ENCODE peak calls at places on chromosomes 7 and 10, in eight cellular contexts. S is fibroblast of pulmonary artery, I is breast epithelium, E is WERI-Rb-1, O is cardiac fibroblast, B is endothelial cell of umbilical vein, K is epithelial cell of esophagus, Z is IMR-90. T is an unnamed sample.

GRCh38 chr10:121189092-121189491 is 337.9 kb downstream of the WDR11 start:
- DNase-seq in B (no peak), Z (no peak), O (no peak), K (no peak), I (no peak), S (no peak), E (no peak), T (no peak)

GRCh38 chr7:35012155-35012554 is 25.1 kb downstream of the DPY19L1 start:
- DNase-seq in S (no peak), K (no peak), I (no peak), B (no peak), O (no peak), E (no peak), Z (no peak), T (no peak)

GRCh38 chr10:86308056-86308455 is 58.5 kb downstream of the GRID1 start:
- DNase-seq in E (no peak), I (peak), K (no peak), B (no peak), O (no peak), S (no peak), Z (no peak), T (no peak)

GRCh38 chr10:98077223-98077622 is 46.8 kb upstream of the CRTAC1 start:
- DNase-seq in B (no peak), O (no peak), K (peak), I (no peak), S (no peak), E (no peak), Z (no peak), T (no peak)

GRCh38 chr7:152924826-152925411 is 165.4 kb downstream of the ACTR3B start:
- DNase-seq in K (no peak), Z (no peak), E (no peak), S (no peak), I (no peak), O (no peak), B (no peak), T (no peak)

GRCh38 chr7:6437251-6437650 is 10.5 kb downstream of the DAGLB start:
- DNase-seq in E (no peak), K (peak), O (no peak), B (no peak), S (no peak), Z (no peak), I (no peak), T (no peak)

GRCh38 chr10:121469797-121470606 is 128.2 kb downstream of the FGFR2 start:
- DNase-seq in O (no peak), S (no peak), K (no peak), I (no peak), B (no peak), Z (no peak), E (no peak), T (no peak)

GRCh38 chr10:67923551-67923950 is 39.1 kb downstream of the SIRT1 start:
- DNase-seq in K (peak), B (no peak), E (no peak), Z (no peak), O (peak), I (no peak), S (no peak), T (no peak)

GRCh38 chr10:13808556-13809391 is 222.0 kb downstream of the PRPF18 start:
- DNase-seq in S (no peak), B (peak), Z (peak), O (no peak), K (no peak), E (no peak), I (no peak), T (no peak)

GRCh38 chr7:44971188-44971907 is 7.5 kb downstream of the MYO1G start:
- DNase-seq in I (peak), O (no peak), E (no peak), S (no peak), B (no peak), K (no peak), Z (no peak), T (no peak)

GRCh38 chr10:29238531-29239080 is 50.3 kb upstream of the LYZL1 start:
- DNase-seq in I (no peak), K (no peak), Z (no peak), E (no peak), S (no peak), B (no peak), O (no peak), T (no peak)

GRCh38 chr7:4143006-4143405 is 539.1 kb upstream of the FOXK1 start:
- DNase-seq in O (no peak), Z (no peak), K (no peak), B (no peak), E (no peak), S (no peak), I (no peak), T (no peak)

GRCh38 chr10:1559311-1559710 is 178.0 kb downstream of the ADARB2 start:
- DNase-seq in E (no peak), Z (no peak), K (no peak), I (no peak), S (no peak), O (no peak), B (no peak), T (no peak)

GRCh38 chr10:76115471-76116155 is 684.2 kb downstream of the LRMDA start:
- DNase-seq in Z (no peak), S (no peak), B (no peak), I (no peak), K (peak), E (peak), O (no peak), T (no peak)

GRCh38 chr7:156473476-156474240 is 166.9 kb upstream of the RNF32 start:
- DNase-seq in S (peak), O (peak), B (peak), K (peak), E (no peak), Z (peak), I (no peak), T (no peak)

GRCh38 chr7:115477193-115477651 is 553.3 kb downstream of the TFEC start:
- DNase-seq in Z (no peak), E (no peak), I (no peak), O (no peak), B (no peak), K (peak), S (peak), T (no peak)

GRCh38 chr7:121140790-121141189 is 152.3 kb downstream of the CPED1 start:
- DNase-seq in Z (no peak), K (no peak), B (no peak), E (no peak), S (no peak), O (no peak), I (no peak), T (no peak)

GRCh38 chr7:98464558-98464940 is 63.7 kb upstream of the BAIAP2L1 start:
- DNase-seq in O (no peak), S (no peak), B (no peak), I (no peak), Z (no peak), E (no peak), K (no peak), T (no peak)

GRCh38 chr7:155713382-155713781 is 68.9 kb downstream of the RBM33 start:
- DNase-seq in E (no peak), S (no peak), K (no peak), I (no peak), B (no peak), O (no peak), Z (no peak), T (no peak)

GRCh38 chr10:98510412-98510995 is 63.8 kb upstream of the HPS1 start:
- DNase-seq in S (no peak), O (no peak), I (no peak), B (no peak), K (no peak), Z (no peak), E (no peak), T (no peak)

GRCh38 chr10:50326757-50327701 is 75.7 kb upstream of the ASAH2 start:
- DNase-seq in O (peak), S (peak), I (no peak), B (peak), Z (peak), K (peak), E (no peak), T (no peak)

DNA sequence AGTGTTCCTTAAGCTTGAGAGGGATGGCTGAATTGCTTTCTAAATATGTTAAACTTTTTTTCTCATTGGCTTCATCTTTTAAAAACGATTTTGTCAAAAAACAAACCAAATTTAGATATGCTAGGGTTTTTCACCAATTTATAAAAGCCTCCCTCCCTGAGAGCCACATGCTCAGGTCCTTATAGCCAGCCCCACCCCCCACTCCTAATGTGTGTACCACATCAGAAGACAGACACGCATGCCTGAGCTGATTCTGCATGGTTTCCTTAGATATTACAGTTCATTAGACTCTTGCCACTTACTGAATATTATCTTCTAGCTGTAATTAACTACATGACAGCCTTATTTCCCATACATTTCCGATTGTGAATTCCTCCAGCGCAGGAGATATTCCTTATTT is 2.0 kb downstream of the CUL1 start:
- DNase-seq in Z (peak), O (peak), K (peak), S (peak), E (peak), I (no peak), B (peak), T (no peak)
- H3K4me3 ChIP-seq in Z (peak), O (peak), K (peak), S (peak), E (peak), I (peak), B (peak), T (no peak)

DNA sequence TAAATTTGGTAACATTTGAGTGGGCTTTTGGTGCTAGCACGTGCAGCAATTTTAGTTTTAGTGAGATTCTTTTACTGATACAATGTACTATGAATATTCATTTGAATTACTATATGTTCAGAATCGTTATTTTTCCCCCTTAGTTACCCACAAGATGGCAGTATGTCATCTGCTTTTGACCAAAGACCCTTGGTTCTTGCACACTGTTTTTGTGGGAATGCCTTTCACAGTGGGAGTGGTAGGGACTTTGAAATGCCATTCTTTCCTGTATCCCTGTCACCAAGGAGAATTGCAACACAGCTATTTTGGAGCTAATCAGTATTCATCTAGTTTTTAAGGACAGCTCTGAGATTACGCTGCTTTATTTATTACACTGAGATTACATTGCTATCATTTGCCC is 40.6 kb downstream of the SEC23IP start:
- DNase-seq in S (peak), E (peak), B (peak), O (peak), I (no peak), Z (peak), K (no peak), T (no peak)
- TF ChIP-seq CTCF in S (peak), E (peak), B (no peak), O (no peak), I (no peak), Z (peak), K (peak), T (no peak)

DNA sequence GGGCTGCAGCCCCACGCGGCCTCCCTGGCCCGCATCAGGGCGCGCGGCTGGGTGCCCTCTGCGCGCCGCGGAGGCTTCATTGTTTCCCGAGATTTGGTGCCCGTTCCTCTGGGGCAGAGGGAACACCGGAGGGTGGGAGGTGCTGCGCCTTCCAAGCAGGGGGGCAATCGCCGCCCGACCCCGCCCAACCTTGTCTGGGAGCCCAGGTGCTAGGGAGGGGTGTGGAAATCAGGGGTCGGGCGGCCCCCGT is 1.0 kb upstream of the NRP1 start:
- DNase-seq in K (no peak), B (no peak), O (no peak), Z (no peak), S (no peak), E (no peak), I (no peak), T (no peak)
- H3K4me3 ChIP-seq in K (peak), B (peak), O (peak), Z (peak), S (peak), E (peak), I (peak), T (peak)

GRCh38 chr7:51253157-51253556 is 63.5 kb downstream of the COBL start:
- DNase-seq in E (peak), K (no peak), Z (no peak), I (no peak), O (no peak), B (no peak), S (no peak), T (no peak)
- TF ChIP-seq CTCF in E (peak), K (peak), Z (no peak), I (no peak), O (no peak), B (no peak), S (no peak), T (no peak)

GRCh38 chr7:151304856-151305255 is 36.8 kb upstream of the NUB1 start:
- DNase-seq in E (no peak), S (peak), I (no peak), Z (no peak), O (no peak), K (no peak), B (no peak), T (no peak)
- H3K4me3 ChIP-seq in E (no peak), S (no peak), I (peak), Z (no peak), O (no peak), K (no peak), B (peak), T (no peak)

GRCh38 chr7:95772298-95772770 is at the start of gene DYNC1I1:
- DNase-seq in E (peak), I (no peak), B (peak), O (peak), Z (peak), S (peak), K (peak), T (peak)
- TF ChIP-seq CTCF in E (peak), I (no peak), B (no peak), O (no peak), Z (no peak), S (no peak), K (no peak), T (no peak)

DNA sequence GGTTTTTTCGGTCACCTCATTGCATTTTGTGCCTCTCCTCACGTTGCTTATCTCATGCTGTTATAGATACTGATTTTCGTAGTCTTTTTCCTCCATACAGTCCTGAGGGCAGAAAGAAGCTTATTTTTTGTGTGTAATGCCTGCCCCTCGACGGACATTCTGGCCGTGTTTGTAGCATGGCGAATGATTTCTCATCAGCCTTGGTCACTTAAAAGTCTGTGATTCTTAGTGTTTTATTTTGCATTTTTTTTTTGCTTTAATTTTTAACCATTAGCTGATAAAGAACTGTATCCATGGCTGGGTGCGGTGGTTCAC is 469 bp upstream of the NOC3L start:
- DNase-seq in Z (no peak), K (no peak), O (no peak), I (no peak), B (no peak), E (no peak), S (no peak), T (no peak)
- H3K4me3 ChIP-seq in Z (peak), K (peak), O (peak), I (peak), B (peak), E (peak), S (peak), T (peak)

GRCh38 chr10:113614304-113614703 is 49.5 kb downstream of the NRAP start:
- DNase-seq in S (no peak), B (no peak), K (no peak), I (no peak), E (no peak), O (no peak), Z (no peak), T (no peak)

GRCh38 chr10:113617086-113617485 is 46.8 kb downstream of the NRAP start:
- DNase-seq in B (no peak), Z (no peak), E (no peak), K (no peak), S (no peak), I (no peak), O (no peak), T (no peak)

GRCh38 chr10:113619401-113619800 is 44.4 kb downstream of the NRAP start:
- DNase-seq in S (no peak), E (no peak), Z (no peak), B (no peak), O (no peak), K (no peak), I (no peak), T (no peak)

GRCh38 chr10:113618338-113618737 is 45.5 kb downstream of the NRAP start:
- DNase-seq in S (no peak), K (no peak), B (no peak), I (no peak), O (no peak), E (no peak), Z (no peak), T (no peak)

GRCh38 chr10:113616244-113617074 is 47.4 kb downstream of the NRAP start:
- DNase-seq in Z (no peak), O (peak), K (peak), S (peak), E (no peak), I (no peak), B (peak), T (peak)
- TF ChIP-seq CTCF in Z (peak), O (no peak), K (peak), S (peak), E (peak), I (no peak), B (peak), T (no peak)